ENCODE peak calls at places on chromosomes 13 and 19, in eight cellular contexts. H is H9; D is omental fat pad; C is heart right ventricle; X is fibroblast of lung; S is uterus; M is CD8-positive, alpha-beta T cell; Z is pancreas. J is an unnamed sample.

GRCh38 chr13:98970293-98970692 is 7.6 kb downstream of the DOCK9 start:
- DNase-seq in D (no peak), C (peak), Z (no peak), S (no peak), X (no peak), H (no peak), M (no peak), J (no peak)

GRCh38 chr13:99269627-99270252 is 11.6 kb upstream of the GPR18 start:
- DNase-seq in D (no peak), M (no peak), H (no peak), Z (no peak), X (peak), S (no peak), C (no peak), J (no peak)

GRCh38 chr19:35318679-35319448 is 10.1 kb upstream of the CD22 start:
- DNase-seq in M (no peak), H (peak), Z (peak), D (peak), S (peak), C (peak), X (peak), J (peak)

GRCh38 chr13:110971486-110971885 is 56.6 kb upstream of the ANKRD10 start:
- DNase-seq in C (no peak), S (no peak), M (no peak), D (no peak), X (no peak), H (no peak), Z (no peak), J (no peak)

GRCh38 chr13:44904982-44905381 is 84.3 kb downstream of the NUFIP1 start:
- DNase-seq in D (no peak), M (no peak), S (peak), Z (no peak), H (no peak), X (peak), C (peak), J (no peak)

GRCh38 chr13:44484562-44485164 is 91.5 kb downstream of the TSC22D1 start:
- DNase-seq in M (no peak), S (no peak), D (no peak), H (no peak), C (no peak), Z (no peak), X (no peak), J (no peak)

GRCh38 chr19:7976461-7976860 is 29.0 kb downstream of the ELAVL1 start:
- DNase-seq in D (no peak), H (no peak), X (no peak), C (no peak), Z (no peak), M (no peak), S (no peak), J (no peak)

GRCh38 chr19:3061214-3062161 is 807 bp downstream of the TLE5 start:
- DNase-seq in C (peak), H (no peak), M (peak), S (peak), Z (peak), X (peak), D (no peak), J (no peak)

GRCh38 chr19:49362926-49363264 is 679 bp upstream of the TEAD2 start:
- DNase-seq in Z (peak), D (no peak), H (no peak), X (peak), S (peak), C (peak), M (no peak), J (no peak)

GRCh38 chr13:108961542-108962125 is 332.2 kb downstream of the MYO16 start:
- DNase-seq in D (no peak), C (no peak), Z (no peak), H (no peak), M (no peak), X (peak), S (no peak), J (no peak)

GRCh38 chr19:46731584-46731983 is 14.3 kb upstream of the FKRP start:
- DNase-seq in D (no peak), S (no peak), H (no peak), C (no peak), Z (no peak), M (no peak), X (peak), J (no peak)

GRCh38 chr19:7868326-7868670 is 5.9 kb downstream of the PRR36 start:
- DNase-seq in D (no peak), X (no peak), H (peak), Z (no peak), S (no peak), M (no peak), C (no peak), J (peak)

GRCh38 chr19:48681127-48681470 is 8.3 kb upstream of the NTN5 start:
- DNase-seq in C (no peak), S (no peak), X (peak), Z (no peak), M (no peak), D (no peak), H (no peak), J (no peak)

GRCh38 chr19:29804493-29804892 is 7.3 kb upstream of the CCNE1 start:
- DNase-seq in H (no peak), D (no peak), M (no peak), Z (no peak), X (no peak), S (no peak), C (no peak), J (no peak)

GRCh38 chr19:10876459-10877240 is 5.3 kb downstream of the CARM1 start:
- DNase-seq in M (no peak), S (no peak), H (no peak), Z (peak), C (peak), X (no peak), D (no peak), J (no peak)

GRCh38 chr13:42574435-42575311 is 721 bp downstream of the TNFSF11 start:
- DNase-seq in X (no peak), D (no peak), C (no peak), H (peak), M (peak), S (no peak), Z (no peak), J (no peak)

GRCh38 chr13:84641491-84641890 is 759.2 kb upstream of the SLITRK1 start:
- DNase-seq in C (no peak), Z (no peak), X (peak), D (no peak), H (no peak), S (no peak), M (no peak), J (no peak)

GRCh38 chr13:58134525-58134924 is 503.0 kb downstream of the PCDH17 start:
- DNase-seq in Z (no peak), M (no peak), D (no peak), C (no peak), H (no peak), S (no peak), X (no peak), J (no peak)

DNA sequence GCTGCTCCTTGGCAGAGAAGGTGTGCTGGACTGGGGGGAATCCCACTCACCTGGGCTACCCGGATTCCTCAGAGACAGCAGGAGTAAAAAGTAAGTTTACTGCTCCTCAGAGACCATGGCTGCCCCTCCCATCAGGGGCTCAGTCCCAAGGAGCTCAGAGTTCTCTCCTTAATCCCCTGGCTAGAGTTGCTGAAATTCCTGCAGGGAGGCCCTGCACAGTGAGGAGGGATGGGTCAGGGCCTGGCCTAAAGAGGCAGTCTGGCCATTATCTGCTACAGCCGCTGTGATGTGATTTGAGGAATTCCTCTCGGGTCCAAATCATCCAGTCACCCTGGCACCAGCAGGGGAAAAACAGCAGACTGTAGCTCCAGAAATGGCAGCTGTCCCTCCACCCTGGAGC is 502.5 kb downstream of the PCDH17 start:
- DNase-seq in Z (no peak), C (no peak), M (no peak), D (no peak), X (no peak), H (no peak), S (no peak), J (no peak)
- TF ChIP-seq CTCF in Z (no peak), C (no peak), M (no peak), D (no peak), X (no peak), H (no peak), S (no peak), J (no peak)

DNA sequence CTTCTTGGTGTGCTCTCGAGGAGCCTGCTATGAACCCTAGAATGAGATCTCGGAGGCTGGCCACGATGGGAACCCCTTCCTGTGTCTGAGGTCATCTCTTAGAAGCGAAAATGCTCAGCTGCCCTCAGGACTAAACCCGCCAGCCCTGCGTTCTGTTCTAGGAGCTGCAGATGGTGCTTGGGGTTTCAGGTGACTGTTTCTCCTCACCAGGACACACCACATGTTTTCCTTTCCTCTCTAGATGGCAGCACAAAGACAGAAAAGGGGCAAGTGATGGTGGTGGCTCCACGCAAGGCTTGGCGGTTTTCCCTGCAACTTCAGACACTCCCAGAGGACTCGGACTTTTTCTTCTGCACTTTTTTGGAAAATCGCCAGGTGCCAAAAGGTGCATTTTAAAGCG is 60.1 kb downstream of the RNASEH2B start:
- DNase-seq in C (no peak), S (no peak), H (peak), M (no peak), D (no peak), Z (no peak), X (peak), J (no peak)
- TF ChIP-seq CTCF in C (peak), S (no peak), H (peak), M (no peak), D (no peak), Z (no peak), X (no peak), J (no peak)

GRCh38 chr19:917323-918151 is at the start of gene KISS1R:
- DNase-seq in S (no peak), C (no peak), D (no peak), X (no peak), H (peak), M (peak), Z (peak), J (peak)
- TF ChIP-seq CTCF in S (no peak), C (peak), D (no peak), X (peak), H (peak), M (peak), Z (peak), J (peak)

DNA sequence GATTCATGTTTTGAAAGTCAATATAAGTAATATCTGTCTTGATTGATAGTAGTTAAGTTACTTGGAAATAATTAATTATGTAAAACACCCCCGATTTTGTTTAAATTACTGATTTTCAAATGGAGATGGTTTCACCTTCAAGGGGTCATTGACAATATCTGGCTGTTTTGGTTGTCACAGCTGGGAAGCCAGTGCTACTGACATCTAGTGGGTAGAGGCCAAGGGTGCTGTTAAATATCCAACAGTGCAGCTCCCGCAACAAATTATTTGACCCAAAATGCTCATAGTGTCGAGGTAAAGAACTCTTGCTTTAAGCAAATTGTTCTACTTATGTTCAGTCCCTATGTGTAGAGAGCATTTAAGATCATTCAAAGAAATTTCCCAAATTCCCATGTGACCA is 50.6 kb upstream of the PCDH20 start:
- DNase-seq in C (no peak), D (no peak), S (no peak), H (peak), Z (no peak), X (no peak), M (no peak), J (no peak)
- TF ChIP-seq CTCF in C (no peak), D (no peak), S (no peak), H (peak), Z (no peak), X (peak), M (no peak), J (peak)

DNA sequence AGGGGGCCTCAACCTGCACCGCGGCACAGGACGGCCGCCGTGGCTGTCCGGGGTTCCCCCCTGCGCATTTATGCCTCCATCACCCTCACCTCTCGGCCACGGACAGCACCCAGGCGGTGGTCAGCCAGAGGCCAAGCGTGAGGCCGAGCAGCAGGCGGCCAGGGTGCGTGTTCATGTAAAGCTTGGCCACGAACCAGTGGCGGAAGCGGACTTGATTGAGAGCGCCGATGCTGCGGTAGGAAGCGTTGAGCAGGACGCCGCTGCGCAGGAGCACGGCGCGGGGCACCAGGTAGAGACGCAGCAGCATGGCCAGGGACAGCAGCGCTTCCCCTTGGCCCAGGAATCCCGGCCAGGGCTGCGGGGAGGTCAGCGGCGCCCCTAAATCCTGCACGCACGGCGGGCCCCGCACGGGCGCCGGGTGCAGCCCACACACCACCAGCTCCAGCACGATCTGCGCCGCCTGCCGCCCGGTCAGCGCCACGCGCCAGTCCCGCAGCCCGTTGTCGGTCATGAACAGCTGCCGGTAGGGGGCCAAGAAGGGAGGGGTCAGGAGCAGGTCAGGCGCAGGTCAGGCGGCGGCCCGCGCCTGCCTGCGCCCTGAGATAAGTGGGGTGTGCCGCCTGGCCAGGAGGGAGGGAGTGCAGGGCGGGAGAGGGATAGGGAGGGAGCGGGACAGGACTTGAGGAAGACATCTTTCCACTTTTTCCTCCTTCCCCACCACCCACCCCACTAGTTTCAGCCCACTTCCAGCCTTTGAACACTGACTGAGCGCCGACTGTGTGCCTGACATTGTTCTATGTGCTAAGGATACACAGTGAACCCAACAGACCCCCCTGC is 6.5 kb downstream of the KCNN4 start:
- DNase-seq in H (peak), X (peak), D (no peak), Z (peak), S (peak), M (no peak), C (peak), J (no peak)
- TF ChIP-seq CTCF in H (peak), X (peak), D (peak), Z (peak), S (peak), M (no peak), C (peak), J (no peak)

J was measured in RWPE2.